ENCODE peak calls at places on chromosomes 16 and 17, in four cellular contexts. C is mesenchymal stem cell, R is H9, O is H1. P is an unnamed sample.

GRCh38 chr17:79664925-79665738 is 54.3 kb upstream of the RBFOX3 start:
- DNase-seq in C (no peak), O (peak), R (peak), P (no peak)

GRCh38 chr17:74852237-74853047 is 7.2 kb downstream of the GRIN2C start:
- DNase-seq in C (no peak), R (peak), O (peak), P (peak)

GRCh38 chr16:80594756-80595155 is 54.0 kb downstream of the DYNLRB2 start:
- DNase-seq in R (no peak), O (no peak), C (no peak), P (no peak)

GRCh38 chr17:53449324-53449723 is 373.4 kb upstream of the KIF2B start:
- DNase-seq in R (no peak), O (no peak), C (no peak), P (no peak)

GRCh38 chr17:73634629-73635028 is 9.6 kb downstream of the SDK2 start:
- DNase-seq in O (no peak), R (no peak), C (no peak), P (no peak)

GRCh38 chr17:28572294-28573099 is 1.2 kb upstream of the PIGS start:
- DNase-seq in R (no peak), O (no peak), C (no peak), P (no peak)

GRCh38 chr16:73157861-73158260 is 109.9 kb upstream of the ZFHX3 start:
- DNase-seq in O (no peak), R (no peak), C (no peak), P (no peak)

GRCh38 chr17:67559381-67559966 is 158.3 kb upstream of the NOL11 start:
- DNase-seq in C (no peak), O (peak), R (peak), P (no peak)

GRCh38 chr16:68079616-68080344 is 5.4 kb upstream of the NFATC3 start:
- DNase-seq in C (peak), R (no peak), O (peak), P (no peak)

GRCh38 chr17:1055751-1056645 is 59.1 kb downstream of the TIMM22 start:
- DNase-seq in C (peak), O (peak), R (peak), P (peak)

GRCh38 chr16:84330685-84331050 is 36.0 kb downstream of the WFDC1 start:
- DNase-seq in C (no peak), O (no peak), R (no peak), P (no peak)

GRCh38 chr16:4052801-4053662 is 63.2 kb downstream of the ADCY9 start:
- DNase-seq in R (no peak), O (no peak), C (peak), P (no peak)

GRCh38 chr16:89805136-89805905 is 11.1 kb downstream of the FANCA start:
- DNase-seq in R (no peak), O (no peak), C (peak), P (no peak)

GRCh38 chr17:68143425-68143824 is 104.4 kb upstream of the AMZ2 start:
- DNase-seq in O (peak), R (no peak), C (no peak), P (no peak)

GRCh38 chr16:48959204-48959603 is 322.4 kb downstream of the CBLN1 start:
- DNase-seq in O (no peak), C (no peak), R (no peak), P (no peak)

GRCh38 chr17:50534222-50534978 is 1.9 kb downstream of the EPN3 start:
- DNase-seq in R (peak), C (peak), O (peak), P (no peak)

GRCh38 chr17:57671546-57672204 is 73.4 kb downstream of the CCDC182 start:
- DNase-seq in O (peak), R (peak), C (peak), P (peak)

GRCh38 chr16:47731252-47731651 is 270.1 kb downstream of the PHKB start:
- DNase-seq in R (no peak), C (peak), O (no peak), P (no peak)

GRCh38 chr16:58128721-58129096 is 472 bp downstream of the CFAP20 start:
- DNase-seq in R (peak), C (peak), O (peak), P (no peak)

GRCh38 chr16:4911831-4912422 is 25.0 kb downstream of the PPL start:
- DNase-seq in R (no peak), C (no peak), O (no peak), P (no peak)

GRCh38 chr17:57121308-57122042 is 36.4 kb downstream of the AKAP1 start:
- DNase-seq in C (peak), R (peak), O (no peak), P (peak)

GRCh38 chr17:76000016-76000754 is 470 bp upstream of the CDK3 start:
- DNase-seq in C (peak), O (peak), R (peak), P (peak)

GRCh38 chr16:15482068-15482747 is 47.8 kb downstream of the BMERB1 start:
- DNase-seq in O (no peak), R (peak), C (peak), P (no peak)

GRCh38 chr16:89574681-89575246 is 794 bp upstream of the CPNE7 start:
- DNase-seq in C (peak), R (peak), O (peak), P (no peak)

GRCh38 chr17:77405867-77406513 is 265.2 kb downstream of the SEC14L1 start:
- DNase-seq in C (no peak), R (no peak), O (no peak), P (no peak)

GRCh38 chr16:24700549-24701392 is 28.7 kb upstream of the TNRC6A start:
- DNase-seq in R (peak), O (no peak), C (peak), P (no peak)

GRCh38 chr17:57211010-57211411 is 45.3 kb upstream of the MSI2 start:
- DNase-seq in R (no peak), O (peak), C (peak), P (no peak)

GRCh38 chr16:17334096-17334495 is 136.7 kb downstream of the XYLT1 start:
- DNase-seq in R (no peak), C (no peak), O (no peak), P (no peak)

GRCh38 chr17:40598928-40599627 is 33.8 kb upstream of the CCR7 start:
- DNase-seq in C (no peak), O (no peak), R (no peak), P (no peak)

GRCh38 chr17:40526668-40527067 is 25.2 kb upstream of the TNS4 start:
- DNase-seq in R (no peak), O (no peak), C (no peak), P (no peak)

GRCh38 chr17:43791589-43791988 is 11.4 kb downstream of the CFAP97D1 start:
- DNase-seq in C (peak), R (peak), O (no peak), P (no peak)

GRCh38 chr17:17780941-17781590 is 55.7 kb downstream of the SREBF1 start:
- DNase-seq in C (peak), O (peak), R (peak), P (peak)

GRCh38 chr16:11092788-11093577 is 148.6 kb downstream of the CLEC16A start:
- DNase-seq in C (no peak), R (no peak), O (no peak), P (no peak)

GRCh38 chr16:11095935-11096334 is 151.6 kb downstream of the CLEC16A start:
- DNase-seq in O (no peak), C (no peak), R (no peak), P (no peak)

GRCh38 chr16:11093578-11094074 is 149.3 kb downstream of the CLEC16A start:
- DNase-seq in C (no peak), R (no peak), O (no peak), P (no peak)

GRCh38 chr16:11094075-11094593 is 149.8 kb downstream of the CLEC16A start:
- DNase-seq in C (peak), O (no peak), R (no peak), P (no peak)

DNA sequence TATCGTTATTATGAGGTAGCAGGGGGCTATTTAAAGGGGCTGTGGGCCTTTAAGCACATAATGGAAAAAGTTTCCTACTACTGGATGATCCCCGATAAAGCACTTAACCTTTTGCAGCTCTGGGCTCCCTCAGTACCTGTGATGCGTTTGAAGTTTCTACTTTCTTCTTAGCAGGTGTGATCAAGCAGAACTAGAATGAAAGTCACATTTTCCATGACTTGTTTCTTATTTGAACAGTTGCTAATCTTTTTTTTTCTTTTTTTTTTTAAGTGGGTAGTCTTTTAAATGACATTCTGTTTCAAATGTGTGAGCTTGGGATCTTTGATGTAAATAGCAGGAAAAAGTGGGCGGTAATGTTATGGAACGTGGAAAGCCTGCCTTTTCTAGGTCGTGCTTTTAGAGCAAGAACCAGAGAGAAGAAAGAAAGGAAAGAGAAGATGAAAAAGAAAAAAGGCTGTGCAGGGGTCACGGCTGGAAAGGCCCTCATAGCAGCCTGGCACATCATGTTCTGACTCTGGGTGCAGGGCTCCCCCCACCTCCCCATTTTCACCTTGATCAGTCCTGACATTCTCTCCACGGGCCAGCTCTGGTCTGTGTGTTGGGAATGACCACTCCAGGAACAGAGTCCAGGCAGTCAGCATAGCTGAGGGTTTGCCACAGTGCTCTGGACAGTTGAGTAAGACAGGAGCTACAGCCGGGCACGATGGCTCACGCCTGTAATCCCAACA is 150.6 kb downstream of the CLEC16A start:
- DNase-seq in O (no peak), R (no peak), C (peak), P (no peak)
- H2BK12ac ChIP-seq in O (no peak), R (no peak), C (peak), P (no peak)

GRCh38 chr16:8874388-8874787 is 5.6 kb upstream of the CARHSP1 start:
- DNase-seq in C (no peak), R (no peak), O (no peak), P (no peak)

GRCh38 chr16:8877894-8878522 is 4.1 kb upstream of the LITAFD start:
- DNase-seq in O (no peak), R (no peak), C (no peak), P (no peak)

GRCh38 chr16:8880839-8881510 is 1.2 kb upstream of the LITAFD start:
- DNase-seq in C (no peak), O (no peak), R (no peak), P (no peak)

GRCh38 chr16:8882041-8882617 is at the start of gene LITAFD:
- DNase-seq in O (no peak), C (no peak), R (no peak), P (no peak)

DNA sequence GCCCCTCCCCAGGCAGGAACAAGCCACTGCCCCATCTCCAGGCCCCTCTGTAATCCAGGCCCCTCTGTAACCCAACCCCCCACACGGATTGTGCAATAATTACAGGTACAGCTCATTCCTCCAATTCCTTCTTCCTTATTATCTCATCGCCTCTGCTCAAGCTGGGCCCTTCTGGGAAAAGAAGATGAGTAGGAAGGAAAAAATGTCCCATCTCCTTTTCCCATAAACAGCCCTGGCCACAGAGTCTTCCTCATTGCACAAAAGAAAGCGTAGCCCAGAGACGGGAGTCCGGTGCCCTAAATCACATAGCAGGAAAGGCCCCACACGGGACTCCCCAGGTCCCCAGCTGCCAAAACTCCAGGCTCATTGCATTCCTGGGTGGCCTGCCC is 3.6 kb upstream of the LITAFD start:
- DNase-seq in R (no peak), C (peak), O (no peak), P (no peak)
- H2BK15ac ChIP-seq in R (no peak), C (no peak), O (peak), P (no peak)

DNA sequence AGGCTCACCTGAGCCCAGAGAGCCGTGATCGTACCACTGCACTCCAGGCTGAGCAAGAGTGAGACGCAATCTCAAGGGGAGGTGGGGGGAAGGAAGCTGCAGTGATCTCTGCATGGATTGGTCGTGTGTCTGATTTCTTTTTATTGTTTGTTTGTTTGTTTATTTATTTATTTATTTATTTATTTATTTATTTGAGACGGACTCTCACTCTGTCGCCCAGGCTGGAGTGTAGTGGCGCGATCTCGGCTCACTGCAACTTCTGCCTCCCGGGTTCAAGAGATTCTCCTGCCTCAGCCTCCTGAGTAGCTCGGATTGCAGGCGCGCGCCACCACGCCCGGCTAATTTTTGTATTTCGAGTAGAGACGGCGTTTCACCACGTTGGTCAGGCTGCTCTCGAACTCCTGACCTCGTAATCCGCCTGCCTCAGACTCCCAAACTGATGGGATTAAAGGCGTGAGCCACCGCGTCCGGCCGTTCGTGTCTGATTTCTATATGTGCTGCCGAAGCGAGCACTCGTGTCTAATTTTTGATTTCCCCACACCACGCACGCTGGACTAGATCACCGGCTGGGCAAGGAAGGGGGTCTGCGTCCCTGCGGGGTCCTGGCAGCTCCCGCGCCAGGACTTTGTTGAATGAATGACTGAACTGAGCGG is 448 bp upstream of the TNFRSF12A start:
- DNase-seq in C (no peak), O (no peak), R (no peak), P (no peak)
- H2BK12ac ChIP-seq in C (peak), O (peak), R (no peak), P (no peak)

GRCh38 chr16:51851111-51851510 is 695.8 kb downstream of the TOX3 start:
- DNase-seq in R (no peak), O (no peak), C (no peak), P (no peak)

GRCh38 chr16:51852892-51853291 is 694.1 kb downstream of the TOX3 start:
- DNase-seq in C (no peak), O (no peak), R (no peak), P (no peak)

GRCh38 chr16:51845586-51845985 is 694.5 kb upstream of the SALL1 start:
- DNase-seq in C (no peak), R (no peak), O (no peak), P (no peak)

GRCh38 chr16:51853586-51853985 is 693.4 kb downstream of the TOX3 start:
- DNase-seq in O (no peak), R (no peak), C (no peak), P (no peak)

DNA sequence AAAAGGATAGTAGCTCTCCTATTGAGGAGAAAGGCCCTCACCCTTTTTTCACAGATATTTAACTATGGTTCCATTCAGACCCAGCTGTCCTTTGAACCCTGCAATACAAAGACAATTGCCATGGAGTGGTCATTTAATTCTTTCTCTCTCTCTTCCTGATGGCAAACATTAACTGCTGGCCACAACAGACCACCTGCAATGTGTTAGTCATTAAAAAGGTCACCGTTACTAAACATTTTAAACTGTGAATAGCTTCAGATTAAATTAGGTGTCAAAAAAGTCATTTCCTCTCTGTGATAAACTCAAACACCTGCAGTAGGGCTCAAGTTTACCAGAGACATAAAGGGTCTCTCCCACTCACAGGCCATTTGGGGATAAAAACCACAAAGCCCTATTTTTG is 697.2 kb downstream of the TOX3 start:
- DNase-seq in C (no peak), O (no peak), R (no peak), P (no peak)
- H2BK15ac ChIP-seq in C (no peak), O (no peak), R (no peak), P (no peak)

GRCh38 chr17:7392696-7393612 is 1.4 kb downstream of the PLSCR3 start:
- DNase-seq in R (peak), C (no peak), O (no peak), P (no peak)
- H2BK12ac ChIP-seq in R (no peak), C (peak), O (no peak), P (no peak)

GRCh38 chr16:3022208-3022696 is 1.5 kb downstream of the HCFC1R1 start:
- DNase-seq in R (peak), C (peak), O (peak), P (peak)

GRCh38 chr16:3021449-3022207 is 1.5 kb downstream of the TNFRSF12A start:
- DNase-seq in C (peak), O (peak), R (peak), P (peak)

GRCh38 chr16:3023415-3023668 is 400 bp downstream of the HCFC1R1 start:
- DNase-seq in R (no peak), O (no peak), C (no peak), P (no peak)

GRCh38 chr16:3023669-3024478 is at the start of the genes HCFC1R1 and THOC6:
- DNase-seq in C (peak), R (peak), O (peak), P (peak)

GRCh38 chr16:3022697-3023414 is 886 bp downstream of the HCFC1R1 start:
- DNase-seq in R (no peak), O (peak), C (peak), P (no peak)
- H2BK15ac ChIP-seq in R (no peak), O (peak), C (peak), P (peak)

GRCh38 chr16:10405386-10405939 is 19.6 kb downstream of the ATF7IP2 start:
- DNase-seq in C (no peak), R (no peak), O (no peak), P (no peak)
- H2BK12ac ChIP-seq in C (no peak), R (no peak), O (peak), P (no peak)

GRCh38 chr17:2192367-2193028 is 111.1 kb downstream of the SMG6 start:
- DNase-seq in O (no peak), R (no peak), C (peak), P (no peak)
- H2BK15ac ChIP-seq in O (no peak), R (no peak), C (no peak), P (no peak)

DNA sequence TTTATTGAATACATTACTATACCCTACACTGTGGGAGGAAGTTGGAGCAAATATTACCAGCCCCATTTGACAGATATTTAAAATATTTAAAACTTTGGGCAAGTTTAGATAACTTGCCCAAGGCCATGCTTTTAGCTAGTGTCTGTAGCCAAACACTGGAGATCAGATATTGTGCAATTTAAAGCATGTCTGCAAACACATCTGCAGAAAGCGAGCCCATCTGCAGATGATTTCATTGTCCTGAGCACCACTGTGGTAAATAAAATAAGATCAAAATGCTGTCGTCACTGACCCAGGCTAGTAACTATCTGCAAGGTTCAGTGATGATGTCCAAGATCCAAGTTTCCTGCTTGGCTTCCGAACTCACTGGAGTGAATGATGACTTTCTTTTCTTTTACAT is 25.0 kb downstream of the TMC7 start:
- DNase-seq in R (no peak), C (peak), O (no peak), P (no peak)
- H2BK12ac ChIP-seq in R (no peak), C (no peak), O (no peak), P (no peak)